ENCODE peak calls at places on chromosome 5, in seven cellular contexts. T is GM23248, N is H9, P is HCT116, Q is mesendoderm, Z is neural progenitor cell, K is mammary epithelial cell. A is an unnamed sample.

GRCh38 chr5:174690256-174690655 is 34.1 kb upstream of the MSX2 start:
- DNase-seq in T (peak; percentile 17), N (peak; percentile 63), P (no peak), Q (peak; percentile 76), Z (peak; percentile 53), K (no peak), A (no peak)

GRCh38 chr5:126351138-126351537 is 72.1 kb upstream of the GRAMD2B start:
- DNase-seq in T (peak; percentile 89), N (no peak), P (no peak), Q (no peak), Z (no peak), K (peak; percentile 46), A (no peak)

GRCh38 chr5:15720515-15720914 is 220.5 kb downstream of the FBXL7 start:
- DNase-seq in T (no peak), N (no peak), P (no peak), Q (no peak), Z (no peak), K (no peak), A (no peak)

GRCh38 chr5:113358696-113359095 is 76.1 kb downstream of the TSSK1B start:
- DNase-seq in T (no peak), N (no peak), P (no peak), Q (no peak), Z (no peak), K (no peak), A (no peak)

GRCh38 chr5:77635617-77636422 is 2.7 kb downstream of the OTP start:
- DNase-seq in T (no peak), N (no peak), P (no peak), Q (peak; percentile 41), Z (peak; percentile 86), K (peak; percentile 20), A (peak; percentile 57)

GRCh38 chr5:91384671-91385430 is 1.7 kb upstream of the ARRDC3 start:
- DNase-seq in T (peak; percentile 86), N (no peak), P (peak; percentile 94), Q (peak; percentile 93), Z (peak; percentile 88), K (peak; percentile 81), A (peak; percentile 89)

GRCh38 chr5:77073667-77074066 is 13.4 kb downstream of the ZBED3 start:
- DNase-seq in T (peak; percentile 32), N (no peak), P (no peak), Q (no peak), Z (no peak), K (no peak), A (peak; percentile 66)

GRCh38 chr5:58773744-58774441 is 191.0 kb downstream of the RAB3C start:
- DNase-seq in T (no peak), N (no peak), P (no peak), Q (no peak), Z (no peak), K (no peak), A (no peak)

GRCh38 chr5:176436641-176437040 is 11.5 kb upstream of the FAF2 start:
- DNase-seq in T (peak; percentile 72), N (no peak), P (no peak), Q (no peak), Z (no peak), K (peak; percentile 72), A (peak; percentile 83)

GRCh38 chr5:50697739-50698138 is 31.3 kb downstream of the PARP8 start:
- DNase-seq in T (no peak), N (no peak), P (no peak), Q (no peak), Z (no peak), K (no peak), A (no peak)

GRCh38 chr5:159310492-159310891 is 19.8 kb downstream of the IL12B start:
- DNase-seq in T (no peak), N (peak; percentile 67), P (no peak), Q (peak; percentile 53), Z (peak; percentile 72), K (peak; percentile 31), A (peak; percentile 80)

GRCh38 chr5:121497176-121497575 is 354.5 kb upstream of the FTMT start:
- DNase-seq in T (peak; percentile 37), N (no peak), P (no peak), Q (no peak), Z (peak; percentile 12), K (no peak), A (no peak)

GRCh38 chr5:14260637-14261036 is 117.5 kb downstream of the TRIO start:
- DNase-seq in T (no peak), N (no peak), P (no peak), Q (no peak), Z (no peak), K (no peak), A (no peak)

GRCh38 chr5:27038476-27038875 is at the start of gene CDH9:
- DNase-seq in T (no peak), N (peak; percentile 31), P (no peak), Q (peak; percentile 10), Z (peak; percentile 53), K (no peak), A (no peak)

GRCh38 chr5:163978897-163979296 is 473.5 kb downstream of the MAT2B start:
- DNase-seq in T (no peak), N (peak; percentile 47), P (no peak), Q (peak; percentile 21), Z (peak; percentile 24), K (no peak), A (no peak)

GRCh38 chr5:109692011-109692410 is 2.3 kb downstream of the MAN2A1 start:
- DNase-seq in T (peak; percentile 77), N (no peak), P (no peak), Q (no peak), Z (peak; percentile 4), K (peak; percentile 24), A (peak; percentile 66)

GRCh38 chr5:163564321-163564924 is 59.0 kb downstream of the MAT2B start:
- DNase-seq in T (peak; percentile 72), N (peak; percentile 39), P (peak; percentile 48), Q (peak; percentile 52), Z (peak; percentile 59), K (peak; percentile 42), A (peak; percentile 56)

GRCh38 chr5:177129206-177129605 is 4.4 kb upstream of the NSD1 start:
- DNase-seq in T (no peak), N (no peak), P (no peak), Q (no peak), Z (no peak), K (no peak), A (no peak)

GRCh38 chr5:41406424-41406823 is 104.0 kb downstream of the PLCXD3 start:
- DNase-seq in T (no peak), N (no peak), P (no peak), Q (no peak), Z (no peak), K (no peak), A (no peak)

GRCh38 chr5:121974261-121974660 is 12.5 kb downstream of the SRFBP1 start:
- DNase-seq in T (peak; percentile 9), N (no peak), P (no peak), Q (peak; percentile 63), Z (no peak), K (no peak), A (no peak)

GRCh38 chr5:99815-100214 is 7.8 kb downstream of the PLEKHG4B start:
- DNase-seq in T (no peak), N (no peak), P (no peak), Q (peak; percentile 37), Z (no peak), K (no peak), A (no peak)

GRCh38 chr5:53249529-53249928 is 140.0 kb upstream of the MOCS2 start:
- DNase-seq in T (peak; percentile 96), N (no peak), P (no peak), Q (no peak), Z (no peak), K (peak; percentile 87), A (peak; percentile 77)

GRCh38 chr5:84885479-84886258 is 501.0 kb upstream of the EDIL3 start:
- DNase-seq in T (no peak), N (no peak), P (no peak), Q (peak; percentile 30), Z (no peak), K (peak; percentile 35), A (no peak)

DNA sequence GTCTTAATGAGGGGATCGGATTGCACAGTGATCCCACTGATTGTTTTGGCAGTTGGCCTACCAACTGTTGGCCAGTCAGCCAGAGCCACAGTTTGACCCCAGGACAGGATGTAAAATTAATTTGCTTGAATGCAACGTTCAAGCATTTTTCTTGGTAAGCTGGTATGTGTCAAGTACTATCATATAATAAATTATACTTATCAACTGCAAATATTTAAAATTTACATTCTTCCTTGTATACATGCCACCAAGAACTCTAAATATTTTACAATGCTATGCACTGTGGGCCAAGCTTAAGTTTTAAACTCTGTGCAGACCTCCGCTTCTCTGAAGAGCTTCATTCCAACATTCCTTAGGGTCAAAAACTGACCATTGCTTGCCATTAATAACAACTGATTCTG is 80.4 kb upstream of the OSMR start:
- DNase-seq in T (no peak), N (no peak), P (no peak), Q (no peak), Z (no peak), K (no peak), A (no peak)
- H3K4me2 ChIP-seq in T (no peak overlapping the region), N (no peak overlapping the region), P (no peak overlapping the region), Q (no peak overlapping the region), Z (no peak overlapping the region), K (no peak overlapping the region), A (peak overlapping the region; percentile 20)

DNA sequence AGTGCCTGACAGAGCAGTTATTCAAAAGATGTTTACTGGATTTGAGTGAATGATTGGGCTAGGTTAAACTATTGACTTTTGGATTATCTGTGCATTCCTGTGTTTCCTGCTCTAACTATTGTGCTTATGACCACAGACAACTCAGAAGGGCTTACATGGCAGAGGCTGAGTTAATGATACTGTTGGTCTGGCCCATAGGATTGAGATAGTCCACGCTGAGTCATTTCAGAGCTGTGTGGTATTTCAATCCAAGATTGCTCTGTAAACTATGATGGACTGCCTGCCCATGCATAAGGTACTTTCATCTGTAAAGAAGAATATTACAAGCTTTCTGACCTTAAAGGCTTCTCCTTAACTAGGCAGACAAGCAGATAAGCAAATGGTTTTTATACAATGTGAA is 49.1 kb upstream of the SLIT3 start:
- DNase-seq in T (peak; percentile 88), N (no peak), P (no peak), Q (no peak), Z (no peak), K (peak; percentile 82), A (peak; percentile 60)
- H3K27me3 ChIP-seq in T (no peaks in the 10 kb centered on the region), N (no peaks in the 10 kb centered on the region), P (peaks cover 18% of the 10 kb centered on the region), Q (no peaks in the 10 kb centered on the region), Z (no peaks in the 10 kb centered on the region), K (no peaks in the 10 kb centered on the region), A (no peaks in the 10 kb centered on the region)

GRCh38 chr5:137199966-137200365 is 299.2 kb downstream of the SPOCK1 start:
- DNase-seq in T (peak; percentile 83), N (no peak), P (no peak), Q (peak; percentile 62), Z (no peak), K (peak; percentile 28), A (peak; percentile 85)
- H3K4me2 ChIP-seq in T (peak overlapping the region; percentile 15), N (no peak overlapping the region), P (no peak overlapping the region), Q (no peak overlapping the region), Z (no peak overlapping the region), K (no peak overlapping the region), A (peak overlapping the region; percentile 13)

DNA sequence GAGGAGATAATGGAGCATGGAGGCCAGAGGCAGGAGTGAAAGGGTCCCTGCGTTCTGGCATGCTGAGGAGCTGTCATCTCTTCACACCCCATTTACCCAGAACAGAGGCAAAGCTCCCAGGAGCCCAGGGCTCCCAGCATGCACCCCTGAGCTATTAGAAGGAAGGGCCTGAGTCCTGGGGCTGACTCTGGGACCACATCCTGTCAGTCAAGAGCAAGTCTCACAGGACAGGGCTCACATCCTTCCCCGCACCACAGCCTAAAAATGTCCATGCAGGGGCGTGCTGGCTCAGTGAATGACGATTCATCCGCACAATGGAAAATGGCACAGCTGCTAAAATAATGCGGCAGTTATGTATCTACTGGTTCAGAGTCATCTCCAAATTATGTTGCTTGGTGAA is 31.4 kb downstream of the CAMK2A start:
- DNase-seq in T (no peak), N (no peak), P (no peak), Q (no peak), Z (peak; percentile 64), K (no peak), A (peak; percentile 94)
- H3K27me3 ChIP-seq in T (no peaks in the 10 kb centered on the region), N (no peaks in the 10 kb centered on the region), P (no peaks in the 10 kb centered on the region), Q (no peaks in the 10 kb centered on the region), Z (no peaks in the 10 kb centered on the region), K (no peaks in the 10 kb centered on the region), A (no peaks in the 10 kb centered on the region)

GRCh38 chr5:124438390-124439380 is 307.8 kb downstream of the ZNF608 start:
- DNase-seq in T (no peak), N (peak; percentile 56), P (no peak), Q (peak; percentile 27), Z (peak; percentile 37), K (no peak), A (no peak)
- H3K4me2 ChIP-seq in T (no peak overlapping the region), N (peak overlapping the region; percentile 18), P (no peak overlapping the region), Q (no peak overlapping the region), Z (peak overlapping the region; percentile 70), K (no peak overlapping the region), A (no peak overlapping the region)